ENCODE peak calls at places on chromosomes 12 and 14, in nine cellular contexts. One of them, this sample, is unnamed.

GRCh38 chr12:388547-389137 is 478 bp downstream of the KDM5A start:
- DNase-seq in vagina: no peak
- DNase-seq in H54: no peak
- DNase-seq in uterus: no peak
- DNase-seq in IMR-90: peak; percentile 30
- DNase-seq in body of pancreas: peak; percentile 25
- DNase-seq in stomach: no peak
- DNase-seq in right lobe of liver: peak; percentile 33
- DNase-seq in HepG2: no peak
- DNase-seq in this sample: peak; percentile 36

GRCh38 chr12:116060765-116061164 is 216.7 kb downstream of the MED13L start:
- DNase-seq in stomach: no peak
- DNase-seq in IMR-90: peak; percentile 35
- DNase-seq in uterus: no peak
- DNase-seq in body of pancreas: no peak
- DNase-seq in H54: no peak
- DNase-seq in right lobe of liver: no peak
- DNase-seq in vagina: no peak
- DNase-seq in HepG2: no peak
- DNase-seq in this sample: no peak

GRCh38 chr12:75414671-75415070 is 23.8 kb downstream of the GLIPR1L2 start:
- DNase-seq in body of pancreas: no peak
- DNase-seq in right lobe of liver: no peak
- DNase-seq in stomach: no peak
- DNase-seq in HepG2: no peak
- DNase-seq in H54: no peak
- DNase-seq in uterus: no peak
- DNase-seq in vagina: no peak
- DNase-seq in IMR-90: no peak
- DNase-seq in this sample: no peak

GRCh38 chr14:58193542-58193941 is 6.4 kb upstream of the ACTR10 start:
- DNase-seq in stomach: no peak
- DNase-seq in body of pancreas: no peak
- DNase-seq in IMR-90: no peak
- DNase-seq in uterus: no peak
- DNase-seq in vagina: no peak
- DNase-seq in HepG2: no peak
- DNase-seq in right lobe of liver: no peak
- DNase-seq in H54: no peak
- DNase-seq in this sample: no peak

GRCh38 chr12:119699199-119699765 is 31.3 kb downstream of the PRKAB1 start:
- DNase-seq in IMR-90: no peak
- DNase-seq in right lobe of liver: no peak
- DNase-seq in uterus: no peak
- DNase-seq in H54: no peak
- DNase-seq in vagina: no peak
- DNase-seq in HepG2: no peak
- DNase-seq in body of pancreas: no peak
- DNase-seq in stomach: no peak
- DNase-seq in this sample: no peak

GRCh38 chr14:105128059-105128458 is 40.5 kb downstream of the JAG2 start:
- DNase-seq in HepG2: no peak
- DNase-seq in right lobe of liver: no peak
- DNase-seq in vagina: no peak
- DNase-seq in stomach: peak; percentile 13
- DNase-seq in uterus: no peak
- DNase-seq in body of pancreas: no peak
- DNase-seq in IMR-90: no peak
- DNase-seq in H54: no peak
- DNase-seq in this sample: peak; percentile 60

GRCh38 chr12:13227191-13227590 is 30.7 kb downstream of the EMP1 start:
- DNase-seq in vagina: peak; percentile 64
- DNase-seq in uterus: no peak
- DNase-seq in HepG2: no peak
- DNase-seq in right lobe of liver: no peak
- DNase-seq in body of pancreas: no peak
- DNase-seq in H54: no peak
- DNase-seq in stomach: no peak
- DNase-seq in IMR-90: no peak
- DNase-seq in this sample: no peak

GRCh38 chr12:76138656-76139055 is 54.2 kb upstream of the NAP1L1 start:
- DNase-seq in right lobe of liver: no peak
- DNase-seq in HepG2: no peak
- DNase-seq in H54: no peak
- DNase-seq in body of pancreas: no peak
- DNase-seq in vagina: no peak
- DNase-seq in stomach: no peak
- DNase-seq in uterus: no peak
- DNase-seq in IMR-90: no peak
- DNase-seq in this sample: no peak

GRCh38 chr14:88990856-88991255 is 166.4 kb downstream of the TTC8 start:
- DNase-seq in H54: no peak
- DNase-seq in HepG2: no peak
- DNase-seq in vagina: no peak
- DNase-seq in right lobe of liver: no peak
- DNase-seq in IMR-90: no peak
- DNase-seq in body of pancreas: no peak
- DNase-seq in stomach: no peak
- DNase-seq in uterus: no peak
- DNase-seq in this sample: no peak

GRCh38 chr14:88989911-88990310 is 165.5 kb downstream of the TTC8 start:
- DNase-seq in IMR-90: no peak
- DNase-seq in right lobe of liver: no peak
- DNase-seq in stomach: no peak
- DNase-seq in H54: no peak
- DNase-seq in HepG2: no peak
- DNase-seq in vagina: no peak
- DNase-seq in uterus: no peak
- DNase-seq in body of pancreas: no peak
- DNase-seq in this sample: no peak

GRCh38 chr14:88986146-88986841 is 161.8 kb downstream of the TTC8 start:
- DNase-seq in IMR-90: peak; percentile 82
- DNase-seq in H54: no peak
- DNase-seq in uterus: no peak
- DNase-seq in HepG2: no peak
- DNase-seq in stomach: no peak
- DNase-seq in vagina: no peak
- DNase-seq in body of pancreas: peak; percentile 14
- DNase-seq in right lobe of liver: no peak
- DNase-seq in this sample: no peak

GRCh38 chr14:88985654-88986053 is 161.2 kb downstream of the TTC8 start:
- DNase-seq in IMR-90: no peak
- DNase-seq in right lobe of liver: no peak
- DNase-seq in stomach: no peak
- DNase-seq in vagina: no peak
- DNase-seq in H54: no peak
- DNase-seq in uterus: no peak
- DNase-seq in body of pancreas: no peak
- DNase-seq in HepG2: no peak
- DNase-seq in this sample: no peak

GRCh38 chr14:88987516-88987915 is 163.1 kb downstream of the TTC8 start:
- DNase-seq in IMR-90: no peak
- DNase-seq in body of pancreas: no peak
- DNase-seq in H54: no peak
- DNase-seq in stomach: no peak
- DNase-seq in right lobe of liver: no peak
- DNase-seq in vagina: no peak
- DNase-seq in HepG2: no peak
- DNase-seq in uterus: no peak
- DNase-seq in this sample: no peak
- TF ChIP-seq POLR2A in IMR-90: no peak
- TF ChIP-seq POLR2A in body of pancreas: no peak
- TF ChIP-seq POLR2A in H54: no peak
- TF ChIP-seq POLR2A in stomach: no peak
- TF ChIP-seq POLR2A in right lobe of liver: no peak
- TF ChIP-seq POLR2A in vagina: no peak
- TF ChIP-seq POLR2A in HepG2: no peak
- TF ChIP-seq POLR2A in uterus: no peak
- TF ChIP-seq POLR2A in this sample: no peak

GRCh38 chr14:64338616-64339316 is 44.6 kb upstream of the ESR2 start:
- DNase-seq in H54: peak; percentile 95
- DNase-seq in uterus: peak; percentile 97
- DNase-seq in IMR-90: peak; percentile 98
- DNase-seq in HepG2: peak; percentile 93
- DNase-seq in stomach: peak; percentile 94
- DNase-seq in body of pancreas: peak; percentile 96
- DNase-seq in vagina: peak; percentile 98
- DNase-seq in right lobe of liver: peak; percentile 88
- DNase-seq in this sample: peak; percentile 99

GRCh38 chr14:64340560-64341196 is 46.5 kb upstream of the ESR2 start:
- DNase-seq in uterus: no peak
- DNase-seq in H54: no peak
- DNase-seq in IMR-90: no peak
- DNase-seq in right lobe of liver: no peak
- DNase-seq in HepG2: no peak
- DNase-seq in vagina: no peak
- DNase-seq in body of pancreas: no peak
- DNase-seq in stomach: no peak
- DNase-seq in this sample: no peak

DNA sequence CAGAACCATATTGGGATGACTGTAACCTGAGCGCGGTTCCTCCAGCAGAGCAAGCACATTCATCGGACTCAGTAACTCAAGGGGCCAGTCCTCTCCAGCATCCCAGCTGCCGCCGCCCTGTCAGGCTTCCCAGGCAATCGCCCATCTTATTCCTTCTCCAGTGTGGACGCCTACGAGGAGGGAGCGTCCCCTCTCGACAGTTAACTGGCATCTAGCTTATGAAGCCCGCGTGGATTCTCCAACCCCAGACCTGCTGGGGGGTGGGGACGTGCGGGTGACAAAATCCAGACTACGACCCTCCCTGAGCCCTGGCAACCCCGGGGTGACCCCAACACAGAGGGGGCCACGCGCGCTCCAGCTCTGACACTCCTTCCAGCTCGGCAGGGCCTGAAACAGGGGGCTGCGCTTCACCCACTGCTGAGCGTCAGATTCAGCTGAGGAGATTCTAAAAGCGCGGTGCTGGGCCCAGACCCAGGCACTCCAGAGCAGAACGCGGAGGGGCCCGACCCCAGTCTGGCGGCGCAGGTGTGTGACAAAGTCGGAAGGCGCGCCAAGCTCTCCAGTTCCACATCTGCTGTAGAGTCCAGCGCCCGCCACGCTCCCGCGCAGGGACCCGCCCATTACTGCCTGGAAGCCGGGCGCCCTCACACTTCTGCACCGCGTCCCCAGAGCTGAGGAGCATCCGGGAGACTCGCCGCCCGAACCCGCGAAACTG is 43.9 kb upstream of the ESR2 start:
- DNase-seq in uterus: peak; percentile 37
- DNase-seq in HepG2: peak; percentile 47
- DNase-seq in vagina: no peak
- DNase-seq in body of pancreas: peak; percentile 64
- DNase-seq in right lobe of liver: peak; percentile 28
- DNase-seq in stomach: peak; percentile 31
- DNase-seq in H54: peak; percentile 39
- DNase-seq in IMR-90: peak; percentile 58
- DNase-seq in this sample: peak; percentile 79
- TF ChIP-seq POLR2A in uterus: no peak
- TF ChIP-seq POLR2A in HepG2: peak; percentile 35
- TF ChIP-seq POLR2A in vagina: no peak
- TF ChIP-seq POLR2A in body of pancreas: peak; percentile 44
- TF ChIP-seq POLR2A in right lobe of liver: no peak
- TF ChIP-seq POLR2A in stomach: no peak
- TF ChIP-seq POLR2A in H54: peak; percentile 35
- TF ChIP-seq POLR2A in IMR-90: no peak
- TF ChIP-seq POLR2A in this sample: no peak

DNA sequence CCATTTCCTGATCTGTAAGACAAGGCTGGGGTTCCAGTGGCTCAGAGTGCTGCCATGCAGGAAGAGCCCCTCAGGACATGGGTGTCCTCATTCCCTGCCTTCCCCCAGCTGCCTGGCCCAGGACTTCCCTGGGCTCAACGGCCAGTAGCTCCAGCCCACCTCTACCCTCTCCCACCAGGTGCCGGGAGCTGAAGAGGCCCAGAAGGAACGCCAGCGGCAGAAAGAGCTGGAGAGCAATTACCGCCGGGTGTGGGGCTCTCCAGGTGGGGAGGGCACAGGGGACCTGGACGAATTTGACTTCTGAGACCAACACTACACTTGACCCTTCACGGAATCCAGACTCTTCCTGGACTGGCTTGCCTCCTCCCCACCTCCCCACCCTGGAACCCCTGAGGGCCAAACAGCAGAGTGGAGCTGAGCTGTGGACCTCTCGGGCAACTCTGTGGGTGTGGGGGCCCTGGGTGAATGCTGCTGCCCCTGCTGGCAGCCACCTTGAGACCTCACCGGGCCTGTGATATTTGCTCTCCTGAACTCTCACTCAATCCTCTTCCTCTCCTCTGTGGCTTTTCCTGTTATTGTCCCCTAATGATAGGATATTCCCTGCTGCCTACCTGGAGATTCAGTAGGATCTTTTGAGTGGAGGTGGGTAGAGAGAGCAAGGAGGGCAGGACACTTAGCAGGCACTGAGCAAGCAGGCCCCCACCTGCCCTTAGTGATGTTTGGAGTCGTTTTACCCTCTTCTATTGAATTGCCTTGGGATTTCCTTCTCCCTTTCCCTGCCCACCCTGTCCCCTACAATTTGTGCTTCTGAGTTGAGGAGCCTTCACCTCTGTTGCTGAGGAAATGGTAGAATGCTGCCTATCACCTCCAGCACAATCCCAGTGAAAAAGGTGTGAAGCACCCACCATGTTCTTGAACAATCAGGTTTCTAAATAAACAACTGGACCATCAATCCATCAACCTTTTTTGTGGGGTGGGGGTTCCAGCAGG is 17.6 kb downstream of the AGAP2 start:
- DNase-seq in HepG2: no peak
- DNase-seq in right lobe of liver: no peak
- DNase-seq in body of pancreas: no peak
- DNase-seq in uterus: no peak
- DNase-seq in vagina: peak; percentile 95
- DNase-seq in IMR-90: no peak
- DNase-seq in stomach: no peak
- DNase-seq in H54: no peak
- DNase-seq in this sample: no peak
- TF ChIP-seq POLR2A in HepG2: no peak
- TF ChIP-seq POLR2A in right lobe of liver: no peak
- TF ChIP-seq POLR2A in body of pancreas: no peak
- TF ChIP-seq POLR2A in uterus: no peak
- TF ChIP-seq POLR2A in vagina: no peak
- TF ChIP-seq POLR2A in IMR-90: no peak
- TF ChIP-seq POLR2A in stomach: no peak
- TF ChIP-seq POLR2A in H54: no peak
- TF ChIP-seq POLR2A in this sample: no peak

GRCh38 chr12:48881652-48882324 is 16.1 kb upstream of the RND1 start:
- DNase-seq in H54: no peak
- DNase-seq in HepG2: no peak
- DNase-seq in body of pancreas: no peak
- DNase-seq in vagina: no peak
- DNase-seq in stomach: no peak
- DNase-seq in uterus: no peak
- DNase-seq in right lobe of liver: no peak
- DNase-seq in IMR-90: no peak
- DNase-seq in this sample: no peak

GRCh38 chr12:48882972-48883304 is 17.3 kb upstream of the RND1 start:
- DNase-seq in HepG2: no peak
- DNase-seq in vagina: no peak
- DNase-seq in body of pancreas: no peak
- DNase-seq in stomach: peak; percentile 36
- DNase-seq in uterus: no peak
- DNase-seq in right lobe of liver: no peak
- DNase-seq in H54: no peak
- DNase-seq in IMR-90: no peak
- DNase-seq in this sample: no peak

GRCh38 chr12:48882325-48882687 is 16.6 kb upstream of the RND1 start:
- DNase-seq in stomach: peak; percentile 56
- DNase-seq in vagina: no peak
- DNase-seq in HepG2: no peak
- DNase-seq in uterus: peak; percentile 31
- DNase-seq in body of pancreas: no peak
- DNase-seq in right lobe of liver: peak; percentile 40
- DNase-seq in IMR-90: peak; percentile 66
- DNase-seq in H54: no peak
- DNase-seq in this sample: peak; percentile 25

GRCh38 chr12:48880647-48881046 is 15.0 kb upstream of the RND1 start:
- DNase-seq in IMR-90: no peak
- DNase-seq in right lobe of liver: no peak
- DNase-seq in stomach: no peak
- DNase-seq in body of pancreas: no peak
- DNase-seq in HepG2: no peak
- DNase-seq in H54: no peak
- DNase-seq in vagina: no peak
- DNase-seq in uterus: no peak
- DNase-seq in this sample: no peak

DNA sequence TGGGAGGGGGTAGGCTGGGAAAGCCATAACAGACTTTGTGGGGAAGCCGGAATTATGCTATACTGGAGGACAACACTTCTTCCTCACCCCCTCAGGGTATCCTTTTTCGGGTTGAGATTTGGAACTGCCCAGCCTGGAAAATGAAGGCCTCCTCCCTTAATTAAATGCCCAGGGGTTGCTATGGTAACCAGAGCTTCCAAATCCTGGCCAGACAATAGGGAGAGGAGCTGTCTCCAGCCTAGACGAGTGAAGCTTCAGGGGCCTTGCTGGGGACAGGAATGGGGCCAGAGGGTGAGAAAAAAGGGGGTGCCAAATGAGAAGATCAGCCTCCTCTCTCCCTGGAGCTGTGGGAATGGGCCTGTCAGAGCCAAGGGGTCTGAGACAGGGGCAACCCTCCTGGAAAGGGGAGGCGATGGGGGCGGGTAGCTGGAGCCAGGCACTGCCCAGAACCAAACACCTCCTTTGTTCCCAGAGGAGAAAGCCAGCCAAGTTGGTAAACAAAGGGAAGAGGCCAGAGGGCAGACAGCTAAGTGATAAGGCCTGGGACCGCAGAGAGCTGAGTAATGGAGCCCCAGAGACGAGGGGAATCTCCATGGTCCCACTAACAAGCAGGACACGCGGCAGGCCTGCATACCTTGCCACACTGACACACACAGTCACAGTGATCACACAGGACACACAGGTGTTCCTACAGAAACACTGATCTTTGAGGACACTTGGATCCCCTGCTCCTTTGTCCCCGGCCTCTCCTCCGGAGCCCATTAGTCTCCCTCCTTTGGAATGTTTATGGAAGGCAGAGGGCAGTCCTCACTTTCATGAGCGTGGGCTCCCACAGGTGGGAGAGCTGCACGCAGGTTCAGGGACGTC is 17.9 kb upstream of the RND1 start:
- DNase-seq in uterus: no peak
- DNase-seq in stomach: peak; percentile 83
- DNase-seq in HepG2: peak; percentile 73
- DNase-seq in H54: no peak
- DNase-seq in IMR-90: peak; percentile 24
- DNase-seq in vagina: no peak
- DNase-seq in body of pancreas: peak; percentile 34
- DNase-seq in right lobe of liver: peak; percentile 60
- DNase-seq in this sample: no peak
- TF ChIP-seq POLR2A in uterus: no peak
- TF ChIP-seq POLR2A in stomach: no peak
- TF ChIP-seq POLR2A in HepG2: no peak
- TF ChIP-seq POLR2A in H54: no peak
- TF ChIP-seq POLR2A in IMR-90: no peak
- TF ChIP-seq POLR2A in vagina: no peak
- TF ChIP-seq POLR2A in body of pancreas: no peak
- TF ChIP-seq POLR2A in right lobe of liver: no peak
- TF ChIP-seq POLR2A in this sample: no peak

This sample was measured in testis.